ENCODE peak calls at places on chromosomes 3 and 15, in six cellular contexts. L is GM12878, B is HCT116, C is stomach, X is sigmoid colon, Z is HepG2. A is an unnamed sample.

GRCh38 chr3:54211097-54211496 is 88.7 kb downstream of the CACNA2D3 start:
- DNase-seq in X (no peak), L (no peak), C (no peak), Z (no peak), B (no peak), A (no peak)

GRCh38 chr15:88606437-88606794 is 14.7 kb upstream of the AEN start:
- DNase-seq in Z (no peak), L (no peak), B (no peak), X (no peak), C (no peak), A (no peak)

GRCh38 chr3:123339302-123339701 is 109.6 kb downstream of the ADCY5 start:
- DNase-seq in L (no peak), X (peak), C (no peak), B (no peak), Z (no peak), A (no peak)

GRCh38 chr15:94230886-94231727 is at the start of gene MCTP2:
- DNase-seq in B (peak), X (peak), L (peak), C (peak), Z (peak), A (peak)

GRCh38 chr3:51374456-51374855 is 10.6 kb upstream of the MANF start:
- DNase-seq in Z (no peak), B (no peak), C (no peak), L (no peak), X (no peak), A (no peak)

GRCh38 chr3:31288641-31289100 is 244.1 kb upstream of the STT3B start:
- DNase-seq in L (no peak), C (peak), X (no peak), B (peak), Z (peak), A (no peak)

GRCh38 chr3:106825962-106826605 is 551.2 kb upstream of the CCDC54 start:
- DNase-seq in B (no peak), L (no peak), Z (no peak), X (no peak), C (no peak), A (no peak)

GRCh38 chr15:51846463-51847230 is 17.2 kb downstream of the TMOD3 start:
- DNase-seq in C (no peak), B (peak), Z (no peak), X (no peak), L (no peak), A (no peak)

GRCh38 chr3:11908981-11909698 is 62.5 kb upstream of the TAMM41 start:
- DNase-seq in Z (no peak), B (no peak), X (no peak), L (no peak), C (no peak), A (no peak)

GRCh38 chr3:8453153-8453552 is 48.5 kb upstream of the LMCD1 start:
- DNase-seq in X (no peak), Z (no peak), C (no peak), B (no peak), L (no peak), A (no peak)

GRCh38 chr3:142940472-142940871 is 23.0 kb downstream of the PAQR9 start:
- DNase-seq in B (no peak), X (no peak), Z (peak), L (no peak), C (no peak), A (no peak)

GRCh38 chr3:111282024-111282423 is 210.4 kb downstream of the NECTIN3 start:
- DNase-seq in B (no peak), Z (no peak), L (no peak), X (no peak), C (no peak), A (no peak)

GRCh38 chr3:165210132-165210531 is 13.9 kb upstream of the SLITRK3 start:
- DNase-seq in C (no peak), B (peak), L (no peak), X (no peak), Z (peak), A (no peak)

GRCh38 chr3:172148702-172149565 is 109.6 kb downstream of the FNDC3B start:
- DNase-seq in X (no peak), C (no peak), Z (no peak), B (no peak), L (no peak), A (no peak)

GRCh38 chr3:70982700-70983140 is 600.8 kb downstream of the FOXP1 start:
- DNase-seq in Z (no peak), L (peak), B (peak), C (peak), X (peak), A (no peak)

GRCh38 chr3:170470063-170471006 is 51.7 kb downstream of the CLDN11 start:
- DNase-seq in X (no peak), B (no peak), C (no peak), L (no peak), Z (no peak), A (no peak)

DNA sequence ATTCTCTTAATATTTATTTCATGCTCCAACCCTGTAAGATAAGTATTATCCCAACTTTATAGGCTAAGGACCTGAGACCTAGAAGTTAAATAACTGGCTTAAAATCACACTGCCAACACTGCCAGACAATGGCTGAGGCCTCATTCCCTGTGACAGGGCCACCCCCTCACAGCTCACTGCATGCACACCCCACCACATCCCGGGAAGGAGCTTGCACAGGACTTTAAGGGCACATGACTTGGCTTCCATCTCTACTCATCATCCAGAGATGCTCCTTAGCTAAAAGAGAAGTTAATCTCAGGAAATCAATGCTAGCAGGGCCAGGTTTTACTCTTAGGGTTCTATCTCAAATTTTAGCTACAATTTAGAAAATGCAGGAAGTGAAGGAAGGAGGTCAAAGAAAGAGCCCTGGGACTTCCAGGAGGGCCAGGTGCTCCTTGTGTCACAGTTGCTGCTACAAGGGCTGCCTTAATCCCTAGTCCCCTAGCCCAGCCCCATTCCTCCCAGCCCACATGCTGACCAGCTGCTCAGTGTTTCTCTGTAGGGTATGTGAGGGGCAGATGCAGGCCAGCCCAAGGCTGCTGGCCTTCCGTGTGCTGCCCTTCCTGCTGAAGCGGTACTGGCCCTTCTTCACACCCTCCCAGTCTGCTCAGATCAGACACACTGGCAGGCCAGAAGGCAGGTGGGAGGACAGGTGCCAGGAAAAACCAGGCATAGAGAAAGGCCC is 53.5 kb downstream of the WWTR1 start:
- DNase-seq in Z (no peak), C (no peak), L (no peak), B (no peak), X (no peak), A (no peak)
- TF ChIP-seq POLR2AphosphoS5 in Z (no peak), C (no peak), L (no peak), B (no peak), X (no peak), A (no peak)

GRCh38 chr3:73573204-73573603 is 51.5 kb downstream of the PDZRN3 start:
- DNase-seq in X (no peak), C (no peak), B (no peak), L (no peak), Z (no peak), A (no peak)

GRCh38 chr3:73568371-73568862 is 56.3 kb downstream of the PDZRN3 start:
- DNase-seq in C (no peak), B (no peak), Z (no peak), L (no peak), X (no peak), A (no peak)

GRCh38 chr3:73569246-73569760 is 55.4 kb downstream of the PDZRN3 start:
- DNase-seq in Z (no peak), B (no peak), L (no peak), X (no peak), C (no peak), A (no peak)

GRCh38 chr3:73572371-73572770 is 52.4 kb downstream of the PDZRN3 start:
- DNase-seq in X (no peak), C (no peak), L (no peak), B (no peak), Z (no peak), A (no peak)

DNA sequence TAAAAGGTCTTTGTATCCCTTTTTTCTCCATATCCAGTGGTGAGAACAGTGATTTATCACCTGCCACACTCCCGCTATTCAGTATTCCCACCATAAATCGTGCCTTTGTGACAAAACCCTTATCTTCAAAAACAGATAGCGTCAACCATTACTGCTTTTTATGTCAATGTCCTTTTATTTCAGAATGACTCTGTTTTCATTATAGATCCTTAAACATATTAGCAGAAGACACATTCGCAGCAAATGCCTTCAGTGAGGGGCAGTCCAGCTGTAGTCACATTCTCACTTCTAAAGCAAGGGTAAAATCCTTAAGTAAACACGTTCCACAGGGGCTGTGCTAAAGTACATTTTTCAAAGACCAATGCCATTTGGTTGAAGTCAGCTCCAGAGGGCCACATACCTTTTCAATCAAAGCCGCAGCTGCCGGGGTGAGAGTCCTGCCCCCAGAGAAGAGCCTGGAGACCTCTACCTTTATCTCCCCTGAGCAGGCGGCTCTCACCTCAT is 53.5 kb downstream of the PDZRN3 start:
- DNase-seq in X (no peak), L (no peak), B (no peak), Z (peak), C (no peak), A (no peak)
- TF ChIP-seq POLR2A in X (no peak), L (no peak), B (no peak), Z (no peak), C (no peak), A (no peak)

GRCh38 chr3:101574388-101575156 is 592 bp downstream of the PCNP start:
- DNase-seq in Z (peak), C (peak), B (no peak), X (peak), L (peak), A (no peak)

GRCh38 chr3:101573449-101574387 is at the start of gene PCNP:
- DNase-seq in B (peak), C (peak), X (peak), Z (peak), L (peak), A (peak)

DNA sequence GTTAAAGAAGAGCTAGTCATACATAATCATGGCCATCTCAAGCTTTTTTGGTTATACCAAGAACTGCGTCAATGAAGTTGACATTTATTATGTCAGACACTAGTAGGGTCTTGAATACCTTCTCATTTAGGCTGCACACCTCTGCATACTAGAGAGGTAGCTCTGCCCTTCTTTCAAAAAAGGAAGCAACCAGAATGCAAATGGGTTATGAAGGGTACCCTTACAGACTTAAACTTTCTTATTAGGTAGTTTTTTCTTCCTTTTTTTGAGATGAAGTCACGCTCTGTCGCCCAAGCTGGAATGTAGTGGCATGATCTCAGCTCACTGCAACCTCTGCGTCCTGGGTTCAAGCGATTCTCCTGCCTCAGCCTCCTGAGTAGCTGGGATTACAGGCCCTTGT is 3.3 kb downstream of the PCNP start:
- DNase-seq in Z (no peak), C (no peak), B (no peak), X (no peak), L (no peak), A (no peak)
- TF ChIP-seq POLR2AphosphoS5 in Z (no peak), C (no peak), B (no peak), X (no peak), L (no peak), A (no peak)

DNA sequence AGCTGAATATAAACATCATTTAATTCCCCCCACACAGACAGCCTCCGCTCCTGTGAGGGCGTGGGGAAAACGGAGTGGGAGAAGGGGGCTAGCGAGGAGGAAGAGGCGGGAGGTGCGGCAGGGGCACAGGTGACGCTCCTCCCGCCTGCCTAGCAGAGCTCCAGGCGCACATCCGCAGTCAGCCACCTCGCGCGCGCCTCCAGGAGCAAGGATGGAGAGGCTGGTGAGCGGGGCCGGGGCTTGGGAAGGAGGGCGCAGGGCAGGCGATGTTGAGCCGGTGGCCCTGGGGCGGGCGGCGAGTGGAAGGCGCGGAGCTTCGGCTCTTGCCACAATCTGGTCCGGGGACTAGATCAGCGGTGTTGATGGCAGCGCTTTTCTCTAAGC is at the start of gene CD200:
- DNase-seq in C (peak), B (no peak), X (peak), L (no peak), Z (no peak), A (peak)
- TF ChIP-seq POLR2A in C (no peak), B (no peak), X (no peak), L (peak), Z (no peak), A (peak)

GRCh38 chr15:98898122-98898521 is 109.5 kb downstream of the PGPEP1L start:
- DNase-seq in B (no peak), X (no peak), Z (no peak), C (no peak), L (no peak), A (no peak)

GRCh38 chr15:98899266-98900021 is 108.1 kb downstream of the PGPEP1L start:
- DNase-seq in L (no peak), B (no peak), C (no peak), X (no peak), Z (no peak), A (no peak)

GRCh38 chr15:98896002-98896721 is 111.4 kb downstream of the PGPEP1L start:
- DNase-seq in X (no peak), Z (no peak), L (no peak), C (no peak), B (no peak), A (no peak)

GRCh38 chr15:98894312-98894711 is 113.3 kb downstream of the PGPEP1L start:
- DNase-seq in L (no peak), X (no peak), Z (no peak), C (no peak), B (no peak), A (no peak)

GRCh38 chr15:98896802-98897732 is 110.5 kb downstream of the PGPEP1L start:
- DNase-seq in Z (peak), C (no peak), X (no peak), L (no peak), B (peak), A (no peak)
- TF ChIP-seq POLR2AphosphoS5 in Z (no peak), C (peak), X (peak), L (no peak), B (no peak), A (no peak)

GRCh38 chr3:194089357-194090177 is 46.4 kb upstream of the HES1 start:
- DNase-seq in C (peak), B (peak), X (peak), Z (peak), L (no peak), A (peak)
- TF ChIP-seq POLR2A in C (no peak), B (peak), X (no peak), Z (no peak), L (no peak), A (no peak)

GRCh38 chr15:85749261-85750151 is 45.2 kb downstream of the KLHL25 start:
- DNase-seq in C (peak), L (no peak), X (peak), Z (no peak), B (no peak), A (no peak)
- TF ChIP-seq POLR2AphosphoS5 in C (no peak), L (no peak), X (no peak), Z (no peak), B (no peak), A (no peak)

DNA sequence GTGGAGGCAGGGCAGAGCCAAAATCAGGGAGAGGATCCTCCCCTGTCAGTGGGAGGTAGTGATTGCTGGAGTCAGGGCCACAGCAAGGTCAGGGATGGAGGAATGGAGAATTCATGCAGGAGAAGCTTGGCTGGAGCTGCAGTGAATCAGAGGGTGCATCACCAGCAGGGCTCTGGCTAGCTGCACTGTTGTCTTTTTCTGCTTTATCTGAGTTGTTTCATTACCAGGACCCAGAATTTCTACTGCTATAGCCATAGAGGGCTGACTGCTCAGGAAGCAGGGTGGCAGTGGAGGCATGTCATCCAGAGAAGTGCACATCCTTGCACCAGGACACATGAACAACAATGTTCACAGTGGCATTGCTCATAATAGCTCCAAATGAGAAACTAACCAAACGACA is 113.5 kb upstream of the GALNT15 start:
- DNase-seq in X (peak), Z (no peak), C (no peak), L (no peak), B (no peak), A (no peak)
- TF ChIP-seq POLR2A in X (no peak), Z (no peak), C (no peak), L (no peak), B (no peak), A (no peak)

DNA sequence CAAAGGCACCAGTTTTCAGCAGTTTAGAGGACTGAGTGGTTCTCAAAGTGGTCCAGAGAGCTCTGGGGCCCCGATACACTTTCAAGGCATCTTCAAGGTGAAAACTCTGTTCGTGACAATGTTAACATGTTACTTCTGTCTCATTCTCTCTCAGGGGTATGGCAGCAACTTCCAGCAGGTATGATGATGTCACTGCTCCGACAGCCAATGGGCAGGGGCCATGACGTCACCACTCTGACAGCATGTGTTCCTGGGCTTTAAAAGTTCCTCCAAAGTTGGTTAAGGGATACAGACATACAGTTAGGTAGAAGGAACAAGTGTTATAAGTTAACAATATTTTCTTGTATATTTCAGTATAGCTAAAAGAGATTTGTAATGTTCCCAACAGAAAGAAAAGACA is 87.8 kb downstream of the KLF15 start:
- DNase-seq in C (no peak), B (no peak), L (no peak), Z (no peak), X (peak), A (no peak)
- TF ChIP-seq POLR2AphosphoS5 in C (no peak), B (no peak), L (no peak), Z (no peak), X (no peak), A (no peak)

A was measured in GM12891.